ENCODE peak calls at places on chromosomes 7 and 10, in eight cellular contexts. N is uterus, S is adrenal gland, C is left ventricle myocardium inferior, W is right lobe of liver, I is pancreas, M is lower lobe of right lung, T is fibroblast of lung. Q is an unnamed sample. For H3K4me1 and H3K9me3, the result is how much of the 10 kb centered on the place peaks cover.

GRCh38 chr7:86248977-86249376 is 394.7 kb upstream of the GRM3 start:
- DNase-seq in I (no peak), N (no peak), S (no peak), W (no peak), C (no peak), M (no peak), T (no peak), Q (no peak)

GRCh38 chr7:118839544-118839943 is 615.0 kb downstream of the ANKRD7 start:
- DNase-seq in M (no peak), I (no peak), T (no peak), C (no peak), W (no peak), S (no peak), N (no peak), Q (no peak)

GRCh38 chr7:27106181-27106905 is 3.9 kb upstream of the HOXA2 start:
- DNase-seq in I (no peak), C (no peak), T (peak), W (no peak), S (no peak), N (no peak), M (no peak), Q (peak)

GRCh38 chr7:142612264-142612881 is 136.9 kb upstream of the PRSS1 start:
- DNase-seq in S (peak), N (no peak), C (no peak), I (no peak), M (no peak), T (peak), W (no peak), Q (no peak)

GRCh38 chr10:3196971-3197353 is 24.4 kb upstream of the PITRM1 start:
- DNase-seq in C (no peak), N (peak), T (no peak), W (no peak), S (no peak), I (no peak), M (no peak), Q (no peak)

GRCh38 chr10:113947138-113948011 is 92.9 kb downstream of the NHLRC2 start:
- DNase-seq in N (no peak), C (no peak), M (no peak), S (no peak), T (peak), I (peak), W (no peak), Q (no peak)

GRCh38 chr10:46514431-46514861 is 42.0 kb downstream of the GPRIN2 start:
- DNase-seq in W (peak), T (no peak), I (no peak), C (no peak), N (no peak), S (no peak), M (peak), Q (peak)

GRCh38 chr7:148434181-148434769 is 156.3 kb upstream of the C7orf33 start:
- DNase-seq in C (no peak), I (no peak), S (no peak), W (no peak), T (no peak), N (no peak), M (no peak), Q (no peak)

GRCh38 chr10:97689637-97690036 is 2.6 kb upstream of the AVPI1 start:
- DNase-seq in N (no peak), W (no peak), M (no peak), C (no peak), S (peak), I (no peak), T (peak), Q (peak)

GRCh38 chr10:125953778-125954385 is 57.5 kb downstream of the FANK1 start:
- DNase-seq in W (no peak), I (no peak), N (no peak), C (no peak), S (no peak), M (no peak), T (no peak), Q (no peak)

GRCh38 chr10:94608530-94608929 is 62.9 kb downstream of the HELLS start:
- DNase-seq in N (no peak), T (no peak), I (no peak), C (no peak), W (no peak), M (no peak), S (no peak), Q (no peak)

GRCh38 chr7:100865971-100866720 is 1.0 kb upstream of the TRIP6 start:
- DNase-seq in N (peak), W (peak), M (peak), C (peak), T (peak), I (peak), S (peak), Q (peak)

GRCh38 chr10:75403144-75404022 is 1.8 kb upstream of the ZNF503 start:
- DNase-seq in N (peak), I (peak), S (peak), W (peak), C (peak), M (peak), T (peak), Q (no peak)

GRCh38 chr10:99740933-99741559 is 9.0 kb downstream of the CUTC start:
- DNase-seq in I (no peak), C (no peak), W (no peak), T (no peak), S (no peak), N (no peak), M (no peak), Q (no peak)

GRCh38 chr7:114309729-114310128 is 104.9 kb upstream of the FOXP2 start:
- DNase-seq in C (no peak), M (no peak), S (no peak), N (no peak), T (no peak), W (no peak), I (no peak), Q (no peak)

GRCh38 chr7:46544396-46545008 is 623.4 kb upstream of the IGFBP3 start:
- DNase-seq in M (no peak), W (no peak), N (no peak), I (no peak), C (no peak), T (peak), S (no peak), Q (no peak)

GRCh38 chr10:73853196-73853595 is 21.2 kb downstream of the CAMK2G start:
- DNase-seq in W (no peak), T (no peak), I (no peak), C (no peak), M (no peak), S (no peak), N (no peak), Q (no peak)

GRCh38 chr7:20642171-20642570 is 26.7 kb downstream of the ABCB5 start:
- DNase-seq in M (no peak), S (no peak), T (no peak), N (no peak), I (no peak), W (no peak), C (no peak), Q (no peak)

GRCh38 chr10:55519264-55519663 is 718.2 kb upstream of the PCDH15 start:
- DNase-seq in I (no peak), N (no peak), T (no peak), S (no peak), M (no peak), C (no peak), W (no peak), Q (no peak)

GRCh38 chr10:29856295-29856694 is 203.1 kb downstream of the JCAD start:
- DNase-seq in T (no peak), C (no peak), W (no peak), I (no peak), N (no peak), S (no peak), M (no peak), Q (no peak)

GRCh38 chr10:33897255-33897893 is 562.9 kb upstream of the NRP1 start:
- DNase-seq in W (no peak), N (no peak), C (no peak), I (no peak), S (no peak), M (no peak), T (no peak), Q (no peak)

GRCh38 chr7:33040803-33041516 is 21.6 kb downstream of the NT5C3A start:
- DNase-seq in W (peak), C (no peak), S (peak), T (peak), N (no peak), M (no peak), I (peak), Q (no peak)

GRCh38 chr7:68958571-68958970 is 639.7 kb upstream of the AUTS2 start:
- DNase-seq in N (no peak), S (no peak), M (no peak), T (no peak), C (no peak), I (no peak), W (no peak), Q (no peak)

GRCh38 chr7:143467724-143468123 is 9.9 kb upstream of the TAS2R41 start:
- DNase-seq in W (no peak), S (no peak), T (no peak), C (no peak), I (no peak), M (no peak), N (no peak), Q (no peak)

GRCh38 chr10:58854811-58855210 is 321.6 kb upstream of the PHYHIPL start:
- DNase-seq in N (no peak), C (no peak), M (no peak), S (no peak), I (no peak), T (no peak), W (no peak), Q (no peak)

GRCh38 chr7:90250601-90251303 is 5.8 kb downstream of the CFAP69 start:
- DNase-seq in I (no peak), T (peak), M (no peak), W (no peak), N (no peak), C (no peak), S (no peak), Q (no peak)
- H3K27ac ChIP-seq in I (no peak), T (peak), M (peak), W (no peak), N (no peak), C (no peak), S (no peak), Q (no peak)

GRCh38 chr7:51214098-51214497 is 102.5 kb downstream of the COBL start:
- DNase-seq in M (no peak), C (no peak), S (no peak), I (no peak), T (no peak), W (no peak), N (no peak), Q (no peak)

GRCh38 chr7:51210766-51211165 is 105.8 kb downstream of the COBL start:
- DNase-seq in W (no peak), T (no peak), I (no peak), M (no peak), C (no peak), S (no peak), N (no peak), Q (no peak)

GRCh38 chr7:51213618-51214017 is 103.0 kb downstream of the COBL start:
- DNase-seq in C (no peak), T (no peak), N (no peak), W (no peak), S (no peak), I (no peak), M (no peak), Q (no peak)

GRCh38 chr7:51209426-51209825 is 107.2 kb downstream of the COBL start:
- DNase-seq in T (no peak), I (no peak), W (no peak), S (no peak), M (no peak), N (no peak), C (no peak), Q (no peak)
- H3K4me1 ChIP-seq in T (under half), I (under half), W (under half), S (under half), M (under half), N (under half), C (under half), Q (under half)

GRCh38 chr10:1672001-1672781 is 65.1 kb downstream of the ADARB2 start:
- DNase-seq in W (peak), N (no peak), T (no peak), M (no peak), C (no peak), I (no peak), S (no peak), Q (no peak)

GRCh38 chr10:1668347-1668746 is 69.0 kb downstream of the ADARB2 start:
- DNase-seq in W (no peak), M (no peak), N (no peak), C (no peak), T (no peak), S (no peak), I (no peak), Q (no peak)

GRCh38 chr10:1671366-1672000 is 65.8 kb downstream of the ADARB2 start:
- DNase-seq in T (no peak), S (no peak), M (no peak), C (no peak), W (no peak), N (no peak), I (no peak), Q (no peak)

GRCh38 chr10:1670541-1671365 is 66.6 kb downstream of the ADARB2 start:
- DNase-seq in M (no peak), C (no peak), T (no peak), I (no peak), S (no peak), W (peak), N (no peak), Q (no peak)

GRCh38 chr10:1669433-1669832 is 67.9 kb downstream of the ADARB2 start:
- DNase-seq in T (no peak), W (peak), C (no peak), N (no peak), I (no peak), M (no peak), S (no peak), Q (no peak)
- H3K9me3 ChIP-seq in T (under half), W (under half), C (under half), N (under half), I (under half), M (under half), S (under half), Q (under half)

GRCh38 chr7:595621-596010 is 76.0 kb upstream of the PDGFA start:
- DNase-seq in T (no peak), I (no peak), M (no peak), W (no peak), C (no peak), N (no peak), S (no peak), Q (no peak)
- H3K27ac ChIP-seq in T (no peak), I (no peak), M (no peak), W (no peak), C (no peak), N (no peak), S (no peak), Q (no peak)